ENCODE peak calls at places on chromosomes 16 and 17, in four cellular contexts. C, Q, L and X are unnamed samples.

GRCh38 chr16:87828071-87828971 is 41.0 kb downstream of the SLC7A5 start:
- DNase-seq in C (no peak), Q (no peak), L (no peak), X (no peak)

GRCh38 chr17:279356-279755 is 73.3 kb downstream of the RPH3AL start:
- DNase-seq in C (no peak), Q (no peak), L (no peak), X (no peak)

GRCh38 chr16:4537376-4538066 is 1.1 kb downstream of the CDIP1 start:
- DNase-seq in C (no peak), Q (no peak), L (no peak), X (no peak)

GRCh38 chr17:49438439-49438861 is 23.8 kb upstream of the PHB1 start:
- DNase-seq in C (no peak), Q (no peak), L (no peak), X (no peak)

GRCh38 chr16:19884611-19885455 is at the start of gene GPRC5B:
- DNase-seq in C (peak), Q (no peak), L (no peak), X (peak)

GRCh38 chr17:10549108-10549842 is at the start of gene MYH2:
- DNase-seq in C (no peak), Q (no peak), L (no peak), X (no peak)

GRCh38 chr17:79993390-79994221 is 42.1 kb downstream of the TBC1D16 start:
- DNase-seq in C (peak), Q (no peak), L (no peak), X (no peak)

GRCh38 chr17:75103601-75104554 is 5.9 kb upstream of the ARMC7 start:
- DNase-seq in C (no peak), Q (no peak), L (no peak), X (no peak)

GRCh38 chr16:23496826-23497542 is 13.3 kb downstream of the GGA2 start:
- DNase-seq in C (no peak), Q (no peak), L (no peak), X (no peak)

GRCh38 chr17:8148560-8148959 is 3.6 kb downstream of the PER1 start:
- DNase-seq in C (no peak), Q (no peak), L (no peak), X (no peak)

GRCh38 chr17:41504126-41504977 is 1.1 kb downstream of the KRT13 start:
- DNase-seq in C (no peak), Q (no peak), L (no peak), X (no peak)

GRCh38 chr17:72702136-72702735 is 390.3 kb downstream of the SLC39A11 start:
- DNase-seq in C (peak), Q (no peak), L (no peak), X (no peak)

GRCh38 chr16:8120001-8120400 is 470.3 kb downstream of the TMEM114 start:
- DNase-seq in C (no peak), Q (no peak), L (no peak), X (no peak)

GRCh38 chr17:63984651-63985386 is 12.1 kb upstream of the SCN4A start:
- DNase-seq in C (peak), Q (no peak), L (peak), X (no peak)

GRCh38 chr17:55783684-55784245 is 32.9 kb downstream of the PCTP start:
- DNase-seq in C (no peak), Q (no peak), L (peak), X (no peak)

GRCh38 chr16:49700222-49700927 is 155.5 kb downstream of the ZNF423 start:
- DNase-seq in C (no peak), Q (no peak), L (no peak), X (no peak)

GRCh38 chr17:14737984-14738651 is 437.2 kb downstream of the HS3ST3B1 start:
- DNase-seq in C (peak), Q (no peak), L (peak), X (no peak)

GRCh38 chr16:83813818-83814653 is 6.3 kb downstream of the HSBP1 start:
- DNase-seq in C (no peak), Q (no peak), L (peak), X (no peak)

GRCh38 chr17:38533706-38534497 is 71.8 kb downstream of the SRCIN1 start:
- DNase-seq in C (no peak), Q (no peak), L (no peak), X (no peak)

GRCh38 chr17:63382826-63383225 is 63.3 kb downstream of the CYB561 start:
- DNase-seq in C (no peak), Q (no peak), L (no peak), X (no peak)

GRCh38 chr17:9162275-9162985 is 141.1 kb downstream of the NTN1 start:
- DNase-seq in C (no peak), Q (no peak), L (no peak), X (no peak)

GRCh38 chr16:22638393-22639206 is 127.9 kb downstream of the NPIPB5 start:
- DNase-seq in C (no peak), Q (no peak), L (peak), X (no peak)

GRCh38 chr17:47701603-47702002 is 7.6 kb downstream of the TBKBP1 start:
- DNase-seq in C (no peak), Q (no peak), L (no peak), X (no peak)

GRCh38 chr17:44024271-44024663 is 9.5 kb upstream of the TMEM101 start:
- DNase-seq in C (no peak), Q (no peak), L (no peak), X (no peak)

GRCh38 chr16:81480856-81481821 is 36.5 kb downstream of the CMIP start:
- DNase-seq in C (no peak), Q (no peak), L (no peak), X (no peak)

GRCh38 chr16:2208308-2208707 is 2.4 kb downstream of the BRICD5 start:
- DNase-seq in C (no peak), Q (no peak), L (no peak), X (no peak)